ENCODE peak calls at places on chromosomes 7 and 10, in six cellular contexts. P, N, F, M, E and T are unnamed samples. For H3K79me2, the result is how much of the 10 kb centered on the place peaks cover.

GRCh38 chr10:14953452-14954000 is 370 bp downstream of the DCLRE1C start:
- DNase-seq in P (peak), N (peak), F (peak), M (no peak), E (peak), T (peak)

GRCh38 chr10:69316313-69317059 is 38.2 kb downstream of the HK1 start:
- DNase-seq in P (no peak), N (no peak), F (no peak), M (no peak), E (no peak), T (no peak)

GRCh38 chr7:13850185-13850752 is 139.2 kb downstream of the ETV1 start:
- DNase-seq in P (no peak), N (no peak), F (peak), M (no peak), E (peak), T (peak)

GRCh38 chr10:108783897-108784296 is 1139.4 kb downstream of the XPNPEP1 start:
- DNase-seq in P (peak), N (peak), F (peak), M (peak), E (peak), T (peak)

GRCh38 chr7:127252380-127252718 is 392 bp downstream of the GRM8 start:
- DNase-seq in P (no peak), N (peak), F (no peak), M (no peak), E (peak), T (no peak)

GRCh38 chr7:15016726-15017125 is 114.2 kb upstream of the DGKB start:
- DNase-seq in P (no peak), N (no peak), F (peak), M (no peak), E (no peak), T (no peak)

GRCh38 chr7:154698726-154699291 is 304.1 kb downstream of the PAXIP1 start:
- DNase-seq in P (peak), N (peak), F (no peak), M (peak), E (peak), T (peak)

GRCh38 chr10:110918269-110918632 is 729 bp downstream of the BBIP1 start:
- DNase-seq in P (no peak), N (peak), F (peak), M (peak), E (no peak), T (no peak)

GRCh38 chr7:117041822-117042221 is 88.5 kb downstream of the ST7 start:
- DNase-seq in P (no peak), N (no peak), F (no peak), M (no peak), E (no peak), T (no peak)

GRCh38 chr10:71779641-71780040 is 6.3 kb upstream of the VSIR start:
- DNase-seq in P (no peak), N (no peak), F (no peak), M (no peak), E (no peak), T (no peak)

GRCh38 chr10:70374775-70375614 is 7.4 kb downstream of the LRRC20 start:
- DNase-seq in P (no peak), N (no peak), F (no peak), M (no peak), E (no peak), T (no peak)

GRCh38 chr7:36594445-36594844 is 129.8 kb downstream of the AOAH start:
- DNase-seq in P (no peak), N (no peak), F (no peak), M (no peak), E (no peak), T (no peak)

GRCh38 chr7:29807179-29807841 is 1.0 kb downstream of the WIPF3 start:
- DNase-seq in P (no peak), N (peak), F (peak), M (peak), E (peak), T (no peak)

GRCh38 chr7:92769844-92770243 is 66.5 kb downstream of the CDK6 start:
- DNase-seq in P (no peak), N (no peak), F (no peak), M (no peak), E (no peak), T (no peak)
- H3K79me2 ChIP-seq in P (under half), N (under half), F (half or more), M (under half), E (half or more), T (half or more)

DNA sequence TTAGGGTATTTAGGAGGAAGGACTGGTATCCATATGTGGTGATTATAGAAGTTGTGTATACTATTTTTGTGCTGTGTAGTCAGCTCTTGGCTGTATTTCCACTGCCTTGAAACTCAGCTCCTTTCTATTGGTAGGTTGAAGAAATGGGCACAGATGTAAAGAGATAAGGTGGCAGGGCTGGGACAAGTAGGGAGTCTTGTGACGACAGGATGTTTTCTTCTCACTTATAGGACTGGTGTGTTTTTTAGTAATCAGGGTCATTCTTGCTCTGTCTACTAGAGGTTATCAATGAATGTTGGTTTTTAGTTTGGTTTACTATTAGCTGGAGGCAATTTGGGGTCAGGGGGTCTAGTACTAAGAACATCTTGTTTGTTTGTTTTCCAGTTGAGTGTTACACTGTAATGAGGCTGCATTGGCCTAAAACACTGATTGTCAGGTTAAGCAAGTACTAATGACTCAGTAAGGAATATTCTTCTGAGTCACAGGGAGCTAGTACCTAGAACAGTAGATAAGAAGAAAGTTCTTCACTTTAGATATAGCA is 11.8 kb downstream of the UBN2 start:
- DNase-seq in P (no peak), N (no peak), F (no peak), M (no peak), E (no peak), T (no peak)
- H3K79me2 ChIP-seq in P (under half), N (under half), F (under half), M (under half), E (under half), T (under half)

DNA sequence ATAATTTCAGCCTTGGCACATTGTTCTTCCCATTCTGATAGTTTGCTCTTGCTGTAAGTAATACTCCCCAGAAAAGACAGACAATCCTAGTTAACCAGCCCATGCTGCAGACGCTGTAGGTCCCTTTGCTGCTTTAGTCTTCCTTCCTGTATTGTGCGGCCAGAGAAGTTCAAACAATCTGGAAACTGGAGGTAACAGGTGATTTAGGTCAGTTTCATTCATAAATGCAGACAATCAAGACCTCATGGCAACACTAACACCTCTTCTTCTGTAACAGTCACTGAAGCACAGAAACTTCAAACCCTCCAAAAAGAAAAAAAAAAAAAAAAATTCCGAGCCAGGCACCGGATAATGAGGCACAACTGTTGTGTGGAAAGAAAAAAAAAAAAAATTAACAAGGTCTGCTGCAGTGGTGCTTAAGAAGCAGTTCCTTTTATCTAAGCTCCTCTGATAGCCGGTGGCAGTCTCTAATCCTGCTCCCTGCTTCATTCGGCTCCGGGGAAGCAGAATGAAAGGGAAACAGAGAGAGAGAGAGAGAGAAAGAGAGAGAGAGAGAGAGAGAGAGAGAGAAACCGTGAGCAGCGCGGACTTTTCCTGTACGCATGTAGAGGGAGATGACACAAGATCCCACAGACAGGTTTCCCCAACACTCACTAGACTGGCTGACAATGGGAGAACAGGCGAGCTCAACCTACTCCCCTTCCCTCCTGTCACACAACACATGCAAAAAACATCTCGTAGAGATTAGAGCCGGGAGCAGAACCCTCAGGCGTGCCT is at the start of gene SEMA3A:
- DNase-seq in P (no peak), N (peak), F (peak), M (peak), E (peak), T (no peak)
- H3K79me2 ChIP-seq in P (under half), N (under half), F (under half), M (under half), E (under half), T (under half)

GRCh38 chr10:113055458-113055857 is 105.4 kb downstream of the TCF7L2 start:
- DNase-seq in P (no peak), N (no peak), F (no peak), M (no peak), E (no peak), T (no peak)
- H3K79me2 ChIP-seq in P (under half), N (half or more), F (half or more), M (under half), E (under half), T (under half)